ENCODE peak calls at places on chromosomes 6 and 20, in seven cellular contexts. X is kidney; H is Peyer's patch; Z is pancreas; B is esophagus muscularis mucosa; A is CD4-positive, alpha-beta memory T cell; T is Caco-2. O is an unnamed sample.

GRCh38 chr6:72617721-72618120 is 4.1 kb upstream of the KCNQ5 start:
- DNase-seq in H (no peak), A (no peak), X (no peak), T (no peak), Z (no peak), B (no peak), O (no peak)

GRCh38 chr20:63573739-63574131 is 304 bp downstream of the HELZ2 start:
- DNase-seq in B (no peak), X (no peak), H (no peak), T (no peak), A (no peak), Z (no peak), O (no peak)

GRCh38 chr20:41249781-41250281 is 67.7 kb downstream of the ZHX3 start:
- DNase-seq in Z (no peak), A (no peak), H (no peak), X (peak; percentile 55), B (no peak), T (peak; percentile 71), O (no peak)

GRCh38 chr6:20117474-20117873 is 94.8 kb downstream of the MBOAT1 start:
- DNase-seq in X (no peak), H (no peak), B (no peak), A (no peak), Z (no peak), T (peak; percentile 67), O (no peak)

GRCh38 chr6:142378138-142378875 is 76.5 kb downstream of the ADGRG6 start:
- DNase-seq in A (no peak), H (no peak), B (no peak), X (no peak), Z (no peak), T (no peak), O (no peak)

GRCh38 chr6:90375681-90376439 is 79.2 kb upstream of the BACH2 start:
- DNase-seq in Z (no peak), T (no peak), A (no peak), H (no peak), X (peak; percentile 75), B (no peak), O (no peak)

GRCh38 chr6:122558027-122558426 is 52.2 kb upstream of the PKIB start:
- DNase-seq in T (no peak), Z (no peak), H (no peak), X (no peak), B (no peak), A (no peak), O (no peak)

GRCh38 chr6:140809694-140810101 is 1323.0 kb upstream of the GJE1 start:
- DNase-seq in B (no peak), T (no peak), A (no peak), X (no peak), Z (no peak), H (no peak), O (no peak)

GRCh38 chr6:138959521-138959920 is 28.5 kb downstream of the REPS1 start:
- DNase-seq in X (no peak), A (no peak), Z (no peak), T (no peak), H (no peak), B (no peak), O (no peak)

GRCh38 chr6:121851056-121851455 is 415.6 kb downstream of the GJA1 start:
- DNase-seq in Z (no peak), X (no peak), A (no peak), B (no peak), H (no peak), T (no peak), O (no peak)

GRCh38 chr20:36847710-36848040 is 28.3 kb upstream of the TLDC2 start:
- DNase-seq in X (no peak), A (no peak), B (no peak), T (no peak), Z (no peak), H (no peak), O (no peak)

GRCh38 chr20:36845288-36845969 is 30.5 kb upstream of the TLDC2 start:
- DNase-seq in A (no peak), H (no peak), Z (no peak), B (no peak), X (peak; percentile 77), T (no peak), O (no peak)

GRCh38 chr20:36848078-36848660 is 27.8 kb upstream of the TLDC2 start:
- DNase-seq in H (no peak), X (peak; percentile 83), Z (no peak), A (no peak), T (no peak), B (no peak), O (no peak)

GRCh38 chr20:36848677-36849076 is 27.3 kb upstream of the TLDC2 start:
- DNase-seq in X (no peak), H (no peak), Z (no peak), B (no peak), T (no peak), A (no peak), O (no peak)

DNA sequence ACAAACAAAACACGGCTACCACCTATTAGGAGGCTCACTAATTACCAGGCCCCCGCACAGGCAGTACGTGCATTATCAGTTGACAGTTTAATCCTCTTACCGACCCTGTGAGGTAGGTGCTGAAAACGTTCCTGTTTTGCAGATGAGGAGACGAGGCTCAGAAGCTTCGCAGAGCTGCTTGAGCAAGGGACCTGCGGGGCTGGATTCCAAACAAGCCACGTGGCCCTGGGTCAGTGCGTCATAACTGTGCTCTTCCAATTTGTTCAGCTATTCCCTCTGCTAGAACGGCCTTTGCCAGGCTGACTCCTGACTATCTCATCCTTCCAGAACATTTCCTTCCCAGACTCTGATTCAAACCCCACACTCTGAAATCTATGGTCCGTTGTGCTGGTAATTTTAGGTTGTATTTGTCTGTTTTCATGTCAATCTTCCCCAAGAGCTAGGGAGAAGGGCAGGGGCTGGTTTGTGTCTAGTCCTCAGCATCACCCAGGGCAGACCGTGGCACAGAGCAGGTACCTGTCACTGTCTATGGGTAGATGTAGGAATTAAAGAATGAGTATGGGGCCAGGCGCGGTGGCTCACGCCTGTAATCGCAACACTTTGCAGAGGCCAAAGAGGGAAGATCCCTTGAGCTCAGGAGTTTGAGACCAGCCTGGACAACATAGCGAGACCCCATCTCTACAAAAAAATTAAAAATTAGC is 28.8 kb upstream of the TLDC2 start:
- DNase-seq in B (peak; percentile 97), T (peak; percentile 79), A (no peak), Z (no peak), X (no peak), H (no peak), O (no peak)
- H3K4me1 ChIP-seq in B (peaks cover 95% of the 10 kb centered on the region), T (peaks cover 18% of the 10 kb centered on the region), A (peaks cover 5% of the 10 kb centered on the region), Z (no peaks in the 10 kb centered on the region), X (peaks cover 5% of the 10 kb centered on the region), H (peaks cover 49% of the 10 kb centered on the region), O (peaks cover 5% of the 10 kb centered on the region)

DNA sequence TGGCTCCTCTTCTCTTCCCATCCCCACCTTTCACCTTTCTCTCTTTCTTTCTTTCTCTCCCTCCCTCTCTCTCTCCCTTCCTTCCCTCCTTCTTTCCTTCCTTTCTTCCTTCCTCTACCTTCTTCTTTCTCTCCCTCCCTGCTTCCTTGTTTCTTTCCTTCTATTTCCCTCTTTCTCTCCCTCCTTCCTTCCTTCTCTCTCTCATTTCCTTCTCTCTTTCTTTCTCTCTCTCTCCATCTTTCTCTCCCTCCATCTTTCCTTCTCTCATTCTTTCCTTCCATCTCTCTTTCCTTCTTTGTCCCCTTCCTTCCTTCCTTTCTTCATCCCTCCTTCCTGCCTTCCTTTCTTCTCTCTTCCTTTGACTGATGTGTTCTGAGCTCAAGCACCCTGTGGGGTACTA is 1467.0 kb upstream of the DEFB115 start:
- DNase-seq in T (no peak), H (no peak), Z (no peak), B (no peak), X (no peak), A (no peak), O (no peak)
- H3K9me3 ChIP-seq in T (peaks cover 14% of the 10 kb centered on the region), H (peaks cover 6% of the 10 kb centered on the region), Z (no peaks in the 10 kb centered on the region), B (peaks cover 3% of the 10 kb centered on the region), X (no peaks in the 10 kb centered on the region), A (no peaks in the 10 kb centered on the region), O (no peaks in the 10 kb centered on the region)

DNA sequence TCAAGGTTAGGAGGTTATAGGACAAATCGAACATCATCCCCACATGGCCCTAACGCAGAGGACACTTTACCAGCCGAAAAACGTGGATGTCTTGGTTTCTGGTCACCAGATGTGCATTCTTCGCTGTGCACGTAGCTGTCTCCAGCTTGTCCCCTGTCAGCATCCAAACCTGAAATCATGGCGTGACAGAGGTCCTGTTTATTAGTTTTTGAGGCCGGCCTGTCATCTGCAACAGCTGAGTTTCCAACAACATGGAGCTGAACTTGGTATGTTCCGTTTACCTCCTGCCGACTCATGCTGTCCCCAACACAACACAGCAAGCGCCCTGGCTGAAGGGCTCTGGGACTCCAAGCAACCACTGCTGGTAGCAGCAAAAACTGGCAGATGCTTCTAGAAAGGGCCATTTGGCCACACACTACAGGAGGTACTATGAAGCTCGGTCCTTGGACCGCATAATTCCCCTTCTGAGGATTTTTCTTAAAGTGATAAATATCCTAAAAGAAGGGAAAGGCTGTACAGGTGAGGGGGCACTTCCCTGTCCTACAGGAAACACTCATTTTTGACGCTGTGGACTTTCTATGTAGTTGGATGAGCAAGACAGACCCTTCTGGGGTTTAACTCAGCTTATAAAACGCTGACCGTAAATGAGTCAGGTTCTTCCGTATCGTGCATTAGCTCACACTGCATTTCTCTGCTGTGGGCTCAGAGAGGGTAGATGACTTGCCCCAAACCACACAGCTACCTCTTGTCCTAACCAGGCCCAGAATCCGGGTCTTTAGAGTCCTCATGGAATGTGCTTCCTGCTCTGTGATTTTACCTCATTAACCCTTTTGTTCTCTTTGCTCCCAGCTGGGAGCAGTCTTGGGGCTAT is 79.7 kb upstream of the NFATC2 start:
- DNase-seq in H (no peak), X (no peak), B (no peak), T (no peak), Z (no peak), A (no peak), O (no peak)
- H3K4me1 ChIP-seq in H (no peaks in the 10 kb centered on the region), X (no peaks in the 10 kb centered on the region), B (no peaks in the 10 kb centered on the region), T (no peaks in the 10 kb centered on the region), Z (no peaks in the 10 kb centered on the region), A (no peaks in the 10 kb centered on the region), O (no peaks in the 10 kb centered on the region)

GRCh38 chr20:710762-711120 is 35.1 kb upstream of the SCRT2 start:
- DNase-seq in X (no peak), A (no peak), H (no peak), Z (no peak), B (no peak), T (no peak), O (no peak)
- H3K9me3 ChIP-seq in X (peaks cover 9% of the 10 kb centered on the region), A (no peaks in the 10 kb centered on the region), H (peaks cover 5% of the 10 kb centered on the region), Z (no peaks in the 10 kb centered on the region), B (peaks cover 16% of the 10 kb centered on the region), T (peaks cover 18% of the 10 kb centered on the region), O (no peaks in the 10 kb centered on the region)

GRCh38 chr20:37725165-37725564 is 31.3 kb downstream of the CTNNBL1 start:
- DNase-seq in A (no peak), B (no peak), H (no peak), T (no peak), Z (no peak), X (no peak), O (no peak)
- H3K4me1 ChIP-seq in A (no peaks in the 10 kb centered on the region), B (peaks cover 46% of the 10 kb centered on the region), H (no peaks in the 10 kb centered on the region), T (peaks cover 24% of the 10 kb centered on the region), Z (peaks cover 8% of the 10 kb centered on the region), X (no peaks in the 10 kb centered on the region), O (no peaks in the 10 kb centered on the region)

DNA sequence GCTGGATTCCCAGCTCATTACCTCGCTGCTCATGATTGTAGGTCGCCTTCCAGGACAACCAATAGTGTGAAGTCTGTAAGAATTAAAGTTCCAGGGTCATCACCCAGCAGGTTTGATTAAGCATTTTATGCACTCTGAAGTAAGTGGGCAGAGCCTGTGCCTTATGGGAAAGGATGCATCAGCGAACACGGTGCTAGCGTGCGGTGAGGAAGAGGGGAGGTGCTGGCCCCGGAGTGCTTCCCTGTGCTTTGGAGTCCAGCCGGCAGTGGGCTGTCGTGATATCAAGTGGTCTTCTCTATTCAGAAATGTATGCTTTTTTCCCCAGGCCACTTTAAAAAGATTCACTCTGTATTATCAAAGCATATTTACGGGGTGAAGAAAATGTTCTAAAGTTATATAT is 16.0 kb downstream of the DUSP22 start:
- DNase-seq in T (no peak), A (no peak), B (no peak), Z (peak; percentile 46), X (no peak), H (no peak), O (no peak)
- H3K9me3 ChIP-seq in T (no peaks in the 10 kb centered on the region), A (no peaks in the 10 kb centered on the region), B (no peaks in the 10 kb centered on the region), Z (no peaks in the 10 kb centered on the region), X (no peaks in the 10 kb centered on the region), H (no peaks in the 10 kb centered on the region), O (no peaks in the 10 kb centered on the region)

O was measured in small intestine.